ENCODE peak calls at places on chromosomes 6 and 20, in seven cellular contexts. One of them, this sample, is unnamed.

GRCh38 chr20:44650777-44651493 is 564 bp downstream of the ADA start:
- ATAC-seq in pancreas: peak
- ATAC-seq in activated T-cell treated with anti-CD3 and anti-CD28 coated beads, Interleukin-2, amount 50 U/mL, for 4 hours: peak
- ATAC-seq in right cardiac atrium: peak
- ATAC-seq in left ventricle myocardium superior: peak
- ATAC-seq in heart right ventricle: peak
- ATAC-seq in upper lobe of right lung: peak
- ATAC-seq in this sample: peak

GRCh38 chr6:52125572-52125971 is 38.2 kb upstream of the PKHD1 start:
- ATAC-seq in pancreas: no peak
- ATAC-seq in activated T-cell treated with anti-CD3 and anti-CD28 coated beads, Interleukin-2, amount 50 U/mL, for 4 hours: no peak
- ATAC-seq in right cardiac atrium: no peak
- ATAC-seq in left ventricle myocardium superior: no peak
- ATAC-seq in heart right ventricle: no peak
- ATAC-seq in upper lobe of right lung: no peak
- ATAC-seq in this sample: peak

GRCh38 chr20:54345301-54345724 is 130.1 kb upstream of the DOK5 start:
- ATAC-seq in pancreas: no peak
- ATAC-seq in activated T-cell treated with anti-CD3 and anti-CD28 coated beads, Interleukin-2, amount 50 U/mL, for 4 hours: no peak
- ATAC-seq in right cardiac atrium: no peak
- ATAC-seq in left ventricle myocardium superior: no peak
- ATAC-seq in heart right ventricle: no peak
- ATAC-seq in upper lobe of right lung: no peak
- ATAC-seq in this sample: peak

GRCh38 chr6:169533656-169534421 is 168.0 kb downstream of the WDR27 start:
- ATAC-seq in pancreas: no peak
- ATAC-seq in activated T-cell treated with anti-CD3 and anti-CD28 coated beads, Interleukin-2, amount 50 U/mL, for 4 hours: no peak
- ATAC-seq in right cardiac atrium: no peak
- ATAC-seq in left ventricle myocardium superior: no peak
- ATAC-seq in heart right ventricle: no peak
- ATAC-seq in upper lobe of right lung: no peak
- ATAC-seq in this sample: no peak

GRCh38 chr6:107866606-107867301 is 42.6 kb upstream of the SCML4 start:
- ATAC-seq in pancreas: peak
- ATAC-seq in activated T-cell treated with anti-CD3 and anti-CD28 coated beads, Interleukin-2, amount 50 U/mL, for 4 hours: peak
- ATAC-seq in right cardiac atrium: no peak
- ATAC-seq in left ventricle myocardium superior: no peak
- ATAC-seq in heart right ventricle: no peak
- ATAC-seq in upper lobe of right lung: peak
- ATAC-seq in this sample: peak

GRCh38 chr6:157106487-157106886 is 216.8 kb downstream of the TMEM242 start:
- ATAC-seq in pancreas: no peak
- ATAC-seq in activated T-cell treated with anti-CD3 and anti-CD28 coated beads, Interleukin-2, amount 50 U/mL, for 4 hours: peak
- ATAC-seq in right cardiac atrium: no peak
- ATAC-seq in left ventricle myocardium superior: no peak
- ATAC-seq in heart right ventricle: no peak
- ATAC-seq in upper lobe of right lung: no peak
- ATAC-seq in this sample: peak

GRCh38 chr6:97038437-97038836 is 113.9 kb downstream of the KLHL32 start:
- ATAC-seq in pancreas: no peak
- ATAC-seq in activated T-cell treated with anti-CD3 and anti-CD28 coated beads, Interleukin-2, amount 50 U/mL, for 4 hours: no peak
- ATAC-seq in right cardiac atrium: no peak
- ATAC-seq in left ventricle myocardium superior: no peak
- ATAC-seq in heart right ventricle: no peak
- ATAC-seq in upper lobe of right lung: no peak
- ATAC-seq in this sample: no peak

GRCh38 chr6:34491091-34491430 is 25.2 kb downstream of the PACSIN1 start:
- ATAC-seq in pancreas: no peak
- ATAC-seq in activated T-cell treated with anti-CD3 and anti-CD28 coated beads, Interleukin-2, amount 50 U/mL, for 4 hours: no peak
- ATAC-seq in right cardiac atrium: peak
- ATAC-seq in left ventricle myocardium superior: peak
- ATAC-seq in heart right ventricle: no peak
- ATAC-seq in upper lobe of right lung: no peak
- ATAC-seq in this sample: no peak

GRCh38 chr6:145890422-145890821 is 73.7 kb downstream of the SHPRH start:
- ATAC-seq in pancreas: no peak
- ATAC-seq in activated T-cell treated with anti-CD3 and anti-CD28 coated beads, Interleukin-2, amount 50 U/mL, for 4 hours: no peak
- ATAC-seq in right cardiac atrium: no peak
- ATAC-seq in left ventricle myocardium superior: no peak
- ATAC-seq in heart right ventricle: no peak
- ATAC-seq in upper lobe of right lung: no peak
- ATAC-seq in this sample: no peak

GRCh38 chr6:149319413-149319812 is 1.9 kb downstream of the TAB2 start:
- ATAC-seq in pancreas: no peak
- ATAC-seq in activated T-cell treated with anti-CD3 and anti-CD28 coated beads, Interleukin-2, amount 50 U/mL, for 4 hours: peak
- ATAC-seq in right cardiac atrium: no peak
- ATAC-seq in left ventricle myocardium superior: no peak
- ATAC-seq in heart right ventricle: no peak
- ATAC-seq in upper lobe of right lung: no peak
- ATAC-seq in this sample: peak